ENCODE peak calls at places on chromosomes 5 and 9, in eight cellular contexts. H is A673; W is choroid plexus epithelial cell; I is CD4-positive, alpha-beta T cell; M is SW 1271; Y is prostate gland; L is A172; C is AG10803. U is an unnamed sample.

GRCh38 chr5:35364350-35364749 is 134.1 kb upstream of the PRLR start:
- DNase-seq in H (no peak), W (no peak), I (no peak), M (no peak), Y (no peak), L (no peak), C (no peak), U (no peak)

GRCh38 chr5:4773827-4774317 is 366.3 kb upstream of the ADAMTS16 start:
- DNase-seq in H (no peak), W (no peak), I (no peak), M (no peak), Y (no peak), L (no peak), C (no peak), U (no peak)

GRCh38 chr9:68969538-68969937 is 44.4 kb downstream of the PRKACG start:
- DNase-seq in H (no peak), W (no peak), I (no peak), M (no peak), Y (no peak), L (no peak), C (no peak), U (no peak)

GRCh38 chr9:77750284-77750683 is 102.2 kb upstream of the GNA14 start:
- DNase-seq in H (no peak), W (peak), I (no peak), M (no peak), Y (no peak), L (no peak), C (peak), U (no peak)

GRCh38 chr9:112072721-112073553 is 102.2 kb downstream of the SUSD1 start:
- DNase-seq in H (no peak), W (peak), I (no peak), M (no peak), Y (no peak), L (peak), C (peak), U (no peak)

GRCh38 chr5:95392593-95393182 is 1.5 kb downstream of the FAM81B start:
- DNase-seq in H (peak), W (peak), I (no peak), M (no peak), Y (peak), L (peak), C (peak), U (no peak)

GRCh38 chr9:72858089-72858912 is 94.6 kb downstream of the ALDH1A1 start:
- DNase-seq in H (peak), W (peak), I (no peak), M (no peak), Y (no peak), L (peak), C (peak), U (no peak)

GRCh38 chr5:177474094-177474493 is 660 bp upstream of the DBN1 start:
- DNase-seq in H (no peak), W (no peak), I (no peak), M (no peak), Y (no peak), L (no peak), C (no peak), U (no peak)